ENCODE peak calls at places on chromosomes 11 and 22, in four cellular contexts. H, K, X and Z are unnamed samples.

GRCh38 chr11:46410021-46410420 is 18.4 kb upstream of the CHRM4 start:
- DNase-seq in H (no peak), K (no peak), X (no peak), Z (no peak)

GRCh38 chr11:64559351-64560138 is 31.5 kb upstream of the SLC22A12 start:
- DNase-seq in X (no peak), H (no peak), K (no peak), Z (no peak)

GRCh38 chr11:64132982-64133705 is 32.8 kb downstream of the MACROD1 start:
- DNase-seq in K (no peak), X (no peak), H (no peak), Z (no peak)

GRCh38 chr22:36544107-36544620 is 15.2 kb upstream of the EIF3D start:
- DNase-seq in K (no peak), H (peak), X (peak), Z (no peak)

GRCh38 chr11:79783833-79784232 is 343.0 kb upstream of the TENM4 start:
- DNase-seq in K (no peak), H (no peak), X (no peak), Z (no peak)

GRCh38 chr22:21067075-21067900 is 21.5 kb downstream of the LRRC74B start:
- DNase-seq in H (no peak), K (no peak), X (no peak), Z (no peak)

GRCh38 chr11:68326334-68327215 is 14.2 kb downstream of the LRP5 start:
- DNase-seq in K (no peak), H (no peak), X (no peak), Z (no peak)

GRCh38 chr11:43723617-43724016 is 43.1 kb downstream of the HSD17B12 start:
- DNase-seq in K (no peak), X (no peak), H (no peak), Z (no peak)

GRCh38 chr11:3907590-3907989 is 52.1 kb downstream of the STIM1 start:
- DNase-seq in X (no peak), K (no peak), H (peak), Z (no peak)

GRCh38 chr11:15119352-15119751 is 4.6 kb downstream of the INSC start:
- DNase-seq in H (no peak), K (no peak), X (no peak), Z (no peak)

GRCh38 chr22:16953206-16954059 is 54.6 kb downstream of the GAB4 start:
- DNase-seq in X (no peak), K (no peak), H (no peak), Z (no peak)

GRCh38 chr22:20857838-20858614 is 585 bp downstream of the PI4KA start:
- DNase-seq in X (peak), H (peak), K (peak), Z (peak)

GRCh38 chr11:44564198-44564597 is 1.3 kb upstream of the CD82 start:
- DNase-seq in K (no peak), H (peak), X (no peak), Z (no peak)